ENCODE peak calls at places on chromosomes 3 and 15, in seven cellular contexts. T, G, H, F, D, E and Y are unnamed samples.

GRCh38 chr3:52053307-52054304 is 2.8 kb downstream of the DUSP7 start:
- DNase-seq in F (no peak), D (no peak), T (peak; percentile 15), H (no peak), G (no peak), E (no peak), Y (no peak)

GRCh38 chr3:114452176-114452744 is 158.4 kb downstream of the TIGIT start:
- DNase-seq in F (no peak), T (no peak), D (no peak), G (no peak), E (no peak), H (no peak), Y (no peak)

GRCh38 chr3:10933021-10933420 is 59.5 kb upstream of the SLC6A1 start:
- DNase-seq in H (no peak), E (no peak), G (no peak), F (no peak), D (no peak), T (no peak), Y (peak; percentile 9)

GRCh38 chr3:183142199-183142598 is 20.3 kb downstream of the LAMP3 start:
- DNase-seq in T (no peak), H (no peak), E (no peak), F (no peak), G (no peak), D (no peak), Y (no peak)

GRCh38 chr3:46948830-46949671 is 27.5 kb downstream of the CCDC12 start:
- DNase-seq in F (no peak), D (no peak), H (no peak), T (no peak), E (no peak), G (no peak), Y (no peak)

GRCh38 chr3:52636673-52637072 is 49.0 kb downstream of the PBRM1 start:
- DNase-seq in D (no peak), H (no peak), G (no peak), F (peak; percentile 58), E (no peak), T (no peak), Y (no peak)

GRCh38 chr3:74129611-74130010 is 484.8 kb downstream of the CNTN3 start:
- DNase-seq in E (no peak), H (no peak), G (no peak), D (no peak), F (no peak), T (no peak), Y (no peak)

GRCh38 chr15:92449476-92449875 is 55.8 kb downstream of the ST8SIA2 start:
- DNase-seq in T (peak; percentile 40), H (no peak), E (no peak), G (no peak), D (no peak), F (no peak), Y (no peak)